ENCODE peak calls at places on chromosomes 3 and 15, in seven cellular contexts. One of them, this sample, is unnamed.

GRCh38 chr3:158105124-158105709 is 1.0 kb downstream of the SHOX2 start:
- DNase-seq in natural killer cell: no peak
- DNase-seq in mucosa of gallbladder: no peak
- DNase-seq in IMR-90: no peak
- DNase-seq in AG09309: no peak
- DNase-seq in islet precursor cell: peak
- DNase-seq in stimulated activated CD4-positive, alpha-beta T cell treated with anti-CD3 and anti-CD28 coated beads, Interleukin-15, amount 100 ng/mL, for 1 hour: no peak
- DNase-seq in this sample: no peak

GRCh38 chr3:62019906-62020305 is 353.4 kb downstream of the FEZF2 start:
- DNase-seq in natural killer cell: no peak
- DNase-seq in mucosa of gallbladder: no peak
- DNase-seq in IMR-90: no peak
- DNase-seq in AG09309: no peak
- DNase-seq in islet precursor cell: no peak
- DNase-seq in stimulated activated CD4-positive, alpha-beta T cell treated with anti-CD3 and anti-CD28 coated beads, Interleukin-15, amount 100 ng/mL, for 1 hour: no peak
- DNase-seq in this sample: no peak

GRCh38 chr3:155019576-155019975 is 60.5 kb upstream of the MME start:
- DNase-seq in natural killer cell: no peak
- DNase-seq in mucosa of gallbladder: no peak
- DNase-seq in IMR-90: peak
- DNase-seq in AG09309: no peak
- DNase-seq in islet precursor cell: peak
- DNase-seq in stimulated activated CD4-positive, alpha-beta T cell treated with anti-CD3 and anti-CD28 coated beads, Interleukin-15, amount 100 ng/mL, for 1 hour: no peak
- DNase-seq in this sample: no peak

GRCh38 chr3:169581633-169582032 is 81.9 kb downstream of the MECOM start:
- DNase-seq in natural killer cell: no peak
- DNase-seq in mucosa of gallbladder: no peak
- DNase-seq in IMR-90: peak
- DNase-seq in AG09309: no peak
- DNase-seq in islet precursor cell: no peak
- DNase-seq in stimulated activated CD4-positive, alpha-beta T cell treated with anti-CD3 and anti-CD28 coated beads, Interleukin-15, amount 100 ng/mL, for 1 hour: no peak
- DNase-seq in this sample: no peak

GRCh38 chr3:62981962-62982361 is 106.7 kb upstream of the CADPS start:
- DNase-seq in natural killer cell: no peak
- DNase-seq in mucosa of gallbladder: no peak
- DNase-seq in IMR-90: no peak
- DNase-seq in AG09309: no peak
- DNase-seq in islet precursor cell: no peak
- DNase-seq in stimulated activated CD4-positive, alpha-beta T cell treated with anti-CD3 and anti-CD28 coated beads, Interleukin-15, amount 100 ng/mL, for 1 hour: no peak
- DNase-seq in this sample: no peak

GRCh38 chr3:61725851-61726333 is 164.5 kb downstream of the PTPRG start:
- DNase-seq in natural killer cell: no peak
- DNase-seq in mucosa of gallbladder: no peak
- DNase-seq in IMR-90: peak
- DNase-seq in AG09309: no peak
- DNase-seq in islet precursor cell: no peak
- DNase-seq in stimulated activated CD4-positive, alpha-beta T cell treated with anti-CD3 and anti-CD28 coated beads, Interleukin-15, amount 100 ng/mL, for 1 hour: no peak
- DNase-seq in this sample: peak

GRCh38 chr15:99433757-99434211 is 132.0 kb upstream of the MEF2A start:
- DNase-seq in natural killer cell: peak
- DNase-seq in mucosa of gallbladder: no peak
- DNase-seq in IMR-90: no peak
- DNase-seq in AG09309: no peak
- DNase-seq in islet precursor cell: peak
- DNase-seq in stimulated activated CD4-positive, alpha-beta T cell treated with anti-CD3 and anti-CD28 coated beads, Interleukin-15, amount 100 ng/mL, for 1 hour: no peak
- DNase-seq in this sample: no peak

GRCh38 chr3:46098319-46098761 is 71.1 kb upstream of the XCR1 start:
- DNase-seq in natural killer cell: no peak
- DNase-seq in mucosa of gallbladder: peak
- DNase-seq in IMR-90: peak
- DNase-seq in AG09309: peak
- DNase-seq in islet precursor cell: no peak
- DNase-seq in stimulated activated CD4-positive, alpha-beta T cell treated with anti-CD3 and anti-CD28 coated beads, Interleukin-15, amount 100 ng/mL, for 1 hour: no peak
- DNase-seq in this sample: no peak

GRCh38 chr3:146702237-146702636 is 97.1 kb upstream of the PLSCR5 start:
- DNase-seq in natural killer cell: no peak
- DNase-seq in mucosa of gallbladder: no peak
- DNase-seq in IMR-90: no peak
- DNase-seq in AG09309: no peak
- DNase-seq in islet precursor cell: no peak
- DNase-seq in stimulated activated CD4-positive, alpha-beta T cell treated with anti-CD3 and anti-CD28 coated beads, Interleukin-15, amount 100 ng/mL, for 1 hour: no peak
- DNase-seq in this sample: no peak

This sample was measured in kidney glomerular epithelial cell.